ENCODE peak calls at places on chromosome 6, in ten cellular contexts. W is ureter; X is heart right ventricle; C is stimulated activated CD4-positive, alpha-beta T cell treated with anti-CD3 and anti-CD28 coated beads, TNF-alpha, amount 100 ng/mL, for 48 hours; M is KBM-7; O is germinal center; K is NCI-H774; J is activated T-helper 1 cell treated with Interleukin-2 at 50 U/mL for 16 hours; A is RPMI7951; U is substantia nigra. D is an unnamed sample.

GRCh38 chr6:165987483-165988305 is 180.0 kb downstream of the TBXT start:
- DNase-seq in W (no peak), X (peak; percentile 84), C (no peak), M (no peak), O (no peak), K (no peak), J (no peak), A (peak; percentile 94), U (peak; percentile 36), D (no peak)

GRCh38 chr6:111972714-111973678 is 80.9 kb upstream of the CCN6 start:
- DNase-seq in W (no peak), X (no peak), C (peak; percentile 33), M (no peak), O (no peak), K (no peak), J (peak; percentile 52), A (peak; percentile 88), U (no peak), D (peak; percentile 39)

GRCh38 chr6:130559166-130559565 is 193.3 kb downstream of the TMEM200A start:
- DNase-seq in W (no peak), X (no peak), C (no peak), M (no peak), O (no peak), K (no peak), J (no peak), A (no peak), U (no peak), D (no peak)

GRCh38 chr6:89562114-89562815 is 76.3 kb downstream of the LYRM2 start:
- DNase-seq in W (no peak), X (no peak), C (no peak), M (no peak), O (no peak), K (no peak), J (no peak), A (no peak), U (peak; percentile 67), D (no peak)

GRCh38 chr6:36127462-36128016 is 2.8 kb upstream of the MAPK13 start:
- DNase-seq in W (no peak), X (no peak), C (no peak), M (no peak), O (no peak), K (no peak), J (no peak), A (peak; percentile 93), U (no peak), D (peak; percentile 80)

GRCh38 chr6:113047932-113048331 is 700.8 kb downstream of the RFPL4B start:
- DNase-seq in W (no peak), X (no peak), C (no peak), M (no peak), O (no peak), K (no peak), J (no peak), A (peak; percentile 55), U (no peak), D (no peak)

GRCh38 chr6:17031961-17032360 is 69.9 kb upstream of the STMND1 start:
- DNase-seq in W (no peak), X (peak; percentile 19), C (no peak), M (no peak), O (no peak), K (no peak), J (no peak), A (peak; percentile 24), U (peak; percentile 69), D (no peak)

GRCh38 chr6:38259736-38260135 is 380.0 kb downstream of the BTBD9 start:
- DNase-seq in W (no peak), X (no peak), C (no peak), M (no peak), O (no peak), K (no peak), J (no peak), A (peak; percentile 67), U (no peak), D (no peak)

GRCh38 chr6:26097268-26097875 is 10.1 kb downstream of the HFE start:
- DNase-seq in W (peak; percentile 71), X (no peak), C (peak; percentile 39), M (peak; percentile 75), O (peak; percentile 45), K (peak; percentile 67), J (peak; percentile 37), A (peak; percentile 65), U (peak; percentile 54), D (peak; percentile 65)

GRCh38 chr6:115796061-115796460 is 264.6 kb downstream of the FRK start:
- DNase-seq in W (no peak), X (no peak), C (no peak), M (no peak), O (no peak), K (no peak), J (no peak), A (peak; percentile 92), U (no peak), D (no peak)

GRCh38 chr6:36964908-36965307 is 10.4 kb downstream of the PI16 start:
- DNase-seq in W (no peak), X (no peak), C (no peak), M (no peak), O (no peak), K (no peak), J (no peak), A (no peak), U (no peak), D (no peak)

GRCh38 chr6:357791-358341 is 33.7 kb upstream of the IRF4 start:
- DNase-seq in W (no peak), X (no peak), C (no peak), M (no peak), O (no peak), K (no peak), J (no peak), A (no peak), U (no peak), D (no peak)

GRCh38 chr6:109242923-109243322 is 139.3 kb downstream of the CD164 start:
- DNase-seq in W (no peak), X (no peak), C (no peak), M (no peak), O (no peak), K (no peak), J (no peak), A (no peak), U (no peak), D (no peak)

D was measured in lung.